ENCODE peak calls at places on chromosome 15, in seven cellular contexts. U is fibroblast of pulmonary artery; T is dermis blood vessel endothelial cell; O is SW480; B is HT-29; G is stimulated activated CD8-positive, alpha-beta memory T cell treated with anti-CD3 and anti-CD28 coated beads, Interleukin-15, amount 100 ng/mL, for 4 hours; P is cardiac muscle cell. A is an unnamed sample.

GRCh38 chr15:90062023-90062728 is 40.1 kb downstream of the IDH2 start:
- DNase-seq in B (peak), G (no peak), T (no peak), U (peak), O (peak), P (peak), A (no peak)

GRCh38 chr15:63909819-63910437 is 76.2 kb upstream of the HERC1 start:
- DNase-seq in U (peak), B (no peak), O (no peak), P (peak), T (peak), G (no peak), A (no peak)

GRCh38 chr15:71654714-71655174 is 155.6 kb upstream of the NR2E3 start:
- DNase-seq in G (no peak), O (no peak), B (no peak), U (peak), T (peak), P (peak), A (no peak)

GRCh38 chr15:82942691-82943090 is 9.8 kb downstream of the HOMER2 start:
- DNase-seq in O (no peak), G (no peak), B (peak), U (no peak), P (no peak), T (no peak), A (no peak)

GRCh38 chr15:78133801-78134200 is 2.6 kb upstream of the CIB2 start:
- DNase-seq in O (peak), G (no peak), B (peak), P (peak), U (no peak), T (no peak), A (no peak)

GRCh38 chr15:70236306-70237103 is 138.8 kb upstream of the TLE3 start:
- DNase-seq in G (no peak), P (peak), B (no peak), O (no peak), U (peak), T (peak), A (no peak)

GRCh38 chr15:71110800-71111565 is 4.3 kb upstream of the THSD4 start:
- DNase-seq in G (no peak), P (no peak), U (no peak), T (no peak), B (no peak), O (no peak), A (no peak)

GRCh38 chr15:77631790-77632551 is 741 bp downstream of the LINGO1 start:
- DNase-seq in B (no peak), T (no peak), O (no peak), U (no peak), G (no peak), P (no peak), A (no peak)

GRCh38 chr15:56869573-56869972 is 48.9 kb upstream of the TCF12 start:
- DNase-seq in P (peak), U (peak), B (peak), O (no peak), G (no peak), T (peak), A (no peak)

GRCh38 chr15:26864664-26865191 is 2.1 kb upstream of the GABRA5 start:
- DNase-seq in B (peak), O (peak), G (no peak), T (peak), P (peak), U (peak), A (no peak)

GRCh38 chr15:39497759-39498565 is 82.9 kb upstream of the THBS1 start:
- DNase-seq in B (no peak), U (no peak), T (no peak), P (no peak), O (no peak), G (no peak), A (no peak)

GRCh38 chr15:80489030-80489594 is 84.9 kb downstream of the ARNT2 start:
- DNase-seq in U (peak), G (no peak), O (no peak), B (no peak), P (peak), T (peak), A (no peak)

GRCh38 chr15:67127925-67128324 is 62.5 kb downstream of the SMAD3 start:
- DNase-seq in P (peak), U (peak), B (peak), G (no peak), T (peak), O (peak), A (no peak)

GRCh38 chr15:55782901-55783300 is 39.9 kb upstream of the PRTG start:
- DNase-seq in P (no peak), G (no peak), T (no peak), U (no peak), O (no peak), B (no peak), A (no peak)

GRCh38 chr15:78675206-78675605 is 34.2 kb upstream of the CHRNB4 start:
- DNase-seq in T (no peak), U (no peak), B (no peak), G (no peak), O (no peak), P (no peak), A (no peak)

GRCh38 chr15:95025924-95026728 is 794.8 kb downstream of the MCTP2 start:
- DNase-seq in U (peak), O (peak), B (peak), G (no peak), T (peak), P (peak), A (no peak)

GRCh38 chr15:82118040-82118439 is 72.2 kb upstream of the MEX3B start:
- DNase-seq in B (no peak), T (no peak), O (no peak), U (no peak), P (no peak), G (no peak), A (no peak)

GRCh38 chr15:63083046-63083445 is 38.6 kb upstream of the LACTB start:
- DNase-seq in B (no peak), U (no peak), O (no peak), G (no peak), P (no peak), T (no peak), A (no peak)

GRCh38 chr15:42056934-42057743 is 36.3 kb upstream of the PLA2G4E start:
- DNase-seq in T (peak), O (peak), U (peak), P (peak), B (peak), G (peak), A (peak)

GRCh38 chr15:44529864-44530604 is 6.9 kb upstream of the EIF3J start:
- DNase-seq in B (no peak), U (no peak), O (no peak), T (no peak), P (no peak), G (no peak), A (no peak)

GRCh38 chr15:81235276-81235675 is 38.6 kb downstream of the IL16 start:
- DNase-seq in U (no peak), P (no peak), G (no peak), B (no peak), O (no peak), T (no peak), A (no peak)

GRCh38 chr15:31024330-31024729 is 32.9 kb upstream of the MTMR10 start:
- DNase-seq in T (peak), U (peak), P (peak), B (peak), O (peak), G (no peak), A (no peak)

GRCh38 chr15:66252411-66253295 is 897 bp downstream of the MEGF11 start:
- DNase-seq in O (peak), T (peak), P (peak), U (peak), B (peak), G (no peak), A (no peak)

GRCh38 chr15:99644913-99645549 is 79.2 kb downstream of the MEF2A start:
- DNase-seq in P (no peak), O (no peak), B (no peak), U (no peak), T (no peak), G (no peak), A (no peak)

GRCh38 chr15:65937476-65937875 is 68.2 kb downstream of the RAB11A start:
- DNase-seq in U (no peak), O (no peak), T (peak), P (no peak), G (no peak), B (no peak), A (no peak)

GRCh38 chr15:51726302-51727073 is 11.0 kb downstream of the LYSMD2 start:
- DNase-seq in U (peak), B (no peak), T (peak), G (no peak), P (peak), O (peak), A (peak)

GRCh38 chr15:27768731-27769510 is 330.2 kb downstream of the OCA2 start:
- DNase-seq in U (no peak), P (no peak), G (no peak), B (no peak), O (no peak), T (no peak), A (no peak)

GRCh38 chr15:65982941-65983340 is 113.7 kb downstream of the RAB11A start:
- DNase-seq in T (no peak), B (no peak), G (no peak), U (no peak), P (no peak), O (no peak), A (no peak)

GRCh38 chr15:64284037-64284436 is 71.9 kb downstream of the CSNK1G1 start:
- DNase-seq in P (peak), U (peak), B (no peak), T (no peak), O (peak), G (no peak), A (no peak)

GRCh38 chr15:80480909-80481308 is 76.7 kb downstream of the ARNT2 start:
- DNase-seq in P (peak), U (peak), B (no peak), T (peak), O (no peak), G (no peak), A (no peak)

GRCh38 chr15:29103825-29104565 is 165.6 kb downstream of the NSMCE3 start:
- DNase-seq in O (peak), G (peak), B (peak), T (peak), P (peak), U (peak), A (no peak)

GRCh38 chr15:63054985-63055384 is 12.4 kb downstream of the TPM1 start:
- DNase-seq in B (peak), U (no peak), O (no peak), P (no peak), T (no peak), G (no peak), A (no peak)

GRCh38 chr15:67824900-67825879 is at the start of gene SKOR1:
- DNase-seq in B (no peak), T (peak), G (no peak), O (no peak), U (peak), P (peak), A (no peak)

GRCh38 chr15:45179221-45179985 is 8.4 kb downstream of the SHF start:
- DNase-seq in U (no peak), P (no peak), T (peak), O (peak), G (no peak), B (peak), A (no peak)

GRCh38 chr15:84816694-84817460 is at the start of gene ALPK3:
- DNase-seq in P (peak), O (no peak), G (no peak), B (peak), U (no peak), T (peak), A (peak)

GRCh38 chr15:55823699-55824098 is 80.7 kb upstream of the PRTG start:
- DNase-seq in G (no peak), P (peak), T (no peak), O (no peak), U (peak), B (no peak), A (no peak)

GRCh38 chr15:81940467-81941451 is 105.1 kb downstream of the MEX3B start:
- DNase-seq in T (no peak), O (no peak), B (no peak), G (no peak), P (peak), U (peak), A (no peak)